ENCODE peak calls at places on chromosomes 16 and 17, in ten cellular contexts. U is activated naive CD8-positive, alpha-beta T cell treated with anti-CD3 and anti-CD28 coated beads, Interleukin-2, amount 50 U/mL, for 24 hours; I is skeletal muscle cell; A is AG09319; J is M059J; E is amygdala; T is upper lobe of right lung; W is sciatic nerve; Z is RWPE2; L is GM19239. R is an unnamed sample.

GRCh38 chr17:18074566-18075272 is 13.0 kb upstream of the DRG2 start:
- DNase-seq in U (no peak), I (no peak), A (no peak), J (no peak), E (no peak), T (no peak), W (no peak), Z (no peak), L (no peak), R (no peak)

GRCh38 chr16:11423315-11424117 is 78.3 kb downstream of the RMI2 start:
- DNase-seq in U (no peak), I (no peak), A (no peak), J (no peak), E (no peak), T (no peak), W (no peak), Z (no peak), L (no peak), R (no peak)

GRCh38 chr17:30605027-30605426 is 127.8 kb downstream of the GOSR1 start:
- DNase-seq in U (no peak), I (no peak), A (no peak), J (no peak), E (no peak), T (no peak), W (no peak), Z (no peak), L (no peak), R (no peak)

GRCh38 chr16:1700246-1700645 is 5.7 kb upstream of the MAPK8IP3 start:
- DNase-seq in U (no peak), I (no peak), A (no peak), J (no peak), E (no peak), T (no peak), W (no peak), Z (no peak), L (no peak), R (no peak)

GRCh38 chr17:7034955-7035590 is 742 bp upstream of the SLC16A13 start:
- DNase-seq in U (peak), I (no peak), A (no peak), J (no peak), E (no peak), T (no peak), W (no peak), Z (no peak), L (no peak), R (no peak)

GRCh38 chr17:36506831-36507230 is 20.4 kb downstream of the ZNHIT3 start:
- DNase-seq in U (no peak), I (no peak), A (no peak), J (no peak), E (no peak), T (no peak), W (no peak), Z (no peak), L (no peak), R (no peak)

GRCh38 chr17:82301916-82302497 is 15.4 kb downstream of the CD7 start:
- DNase-seq in U (peak), I (no peak), A (no peak), J (no peak), E (no peak), T (peak), W (no peak), Z (peak), L (no peak), R (no peak)

GRCh38 chr16:53518550-53519416 is 15.8 kb upstream of the AKTIP start:
- DNase-seq in U (peak), I (peak), A (no peak), J (peak), E (no peak), T (no peak), W (no peak), Z (no peak), L (peak), R (peak)

GRCh38 chr17:41009301-41009760 is 403 bp upstream of the KRTAP3-1 start:
- DNase-seq in U (no peak), I (no peak), A (no peak), J (peak), E (no peak), T (no peak), W (no peak), Z (no peak), L (no peak), R (no peak)

GRCh38 chr17:4304417-4305027 is 40.7 kb upstream of the ANKFY1 start:
- DNase-seq in U (peak), I (peak), A (no peak), J (peak), E (no peak), T (no peak), W (no peak), Z (no peak), L (peak), R (peak)

GRCh38 chr17:22694362-22695227 is 1002.3 kb downstream of the KCNJ18 start:
- DNase-seq in U (no peak), I (no peak), A (no peak), J (no peak), E (no peak), T (no peak), W (no peak), Z (no peak), L (no peak), R (no peak)

R was measured in Ammon's horn.